ENCODE peak calls at places on chromosomes 13 and 19, in ten cellular contexts. G, D, S, C, H, U, I, Q, J and A are unnamed samples.

GRCh38 chr13:23752111-23753001 is 136.8 kb downstream of the MIPEP start:
- DNase-seq in S (no peak), H (no peak), J (no peak), D (no peak), Q (no peak), U (no peak), C (no peak), I (no peak), G (no peak), A (no peak)

GRCh38 chr19:3351702-3352447 is 14.5 kb upstream of the NFIC start:
- DNase-seq in S (no peak), J (no peak), Q (no peak), U (no peak), C (no peak), H (no peak), I (no peak), D (no peak), G (no peak), A (no peak)

GRCh38 chr13:46553886-46554855 is 1.2 kb downstream of the LRCH1 start:
- DNase-seq in J (peak; percentile 80), H (peak; percentile 69), G (peak; percentile 91), U (peak; percentile 14), I (peak; percentile 29), Q (peak; percentile 67), S (peak; percentile 87), C (peak; percentile 81), D (peak; percentile 85), A (peak; percentile 83)

GRCh38 chr13:66915596-66916185 is 314.4 kb downstream of the PCDH9 start:
- DNase-seq in H (no peak), Q (no peak), S (no peak), J (peak; percentile 11), C (no peak), G (no peak), D (peak; percentile 54), U (no peak), I (no peak), A (no peak)

GRCh38 chr19:9885077-9885552 is 50.0 kb downstream of the PIN1 start:
- DNase-seq in G (no peak), Q (peak; percentile 39), S (no peak), H (no peak), C (peak; percentile 53), D (peak; percentile 5), J (no peak), U (no peak), I (no peak), A (no peak)

GRCh38 chr19:18802354-18802753 is 11.2 kb upstream of the COMP start:
- DNase-seq in H (no peak), G (no peak), S (no peak), Q (no peak), C (peak; percentile 55), I (no peak), U (no peak), D (no peak), J (no peak), A (no peak)

GRCh38 chr19:34556500-34556899 is 74.9 kb downstream of the WTIP start:
- DNase-seq in I (no peak), J (no peak), U (no peak), Q (no peak), G (no peak), C (peak; percentile 62), S (peak; percentile 54), D (no peak), H (no peak), A (no peak)

GRCh38 chr13:112814905-112815585 is 125.2 kb downstream of the ATP11A start:
- DNase-seq in J (no peak), G (no peak), Q (no peak), D (peak; percentile 29), U (no peak), I (no peak), H (no peak), S (no peak), C (no peak), A (peak; percentile 45)

GRCh38 chr19:3411636-3412035 is 45.3 kb downstream of the NFIC start:
- DNase-seq in U (no peak), S (no peak), C (no peak), J (no peak), G (no peak), D (no peak), Q (no peak), I (no peak), H (no peak), A (no peak)

GRCh38 chr13:113756441-113757097 is 2.5 kb upstream of the TMEM255B start:
- DNase-seq in J (no peak), G (peak; percentile 57), S (no peak), Q (no peak), D (no peak), I (no peak), U (no peak), C (no peak), H (no peak), A (no peak)

GRCh38 chr13:33611016-33611805 is 206.7 kb upstream of the RFC3 start:
- DNase-seq in G (peak; percentile 85), U (no peak), I (no peak), S (no peak), J (no peak), C (peak; percentile 54), Q (peak; percentile 34), D (peak; percentile 78), H (no peak), A (no peak)

GRCh38 chr13:110485604-110486003 is 75.9 kb downstream of the RAB20 start:
- DNase-seq in U (no peak), J (no peak), I (no peak), S (no peak), C (no peak), D (peak; percentile 57), G (no peak), Q (no peak), H (no peak), A (no peak)

GRCh38 chr13:41500501-41500900 is 43.2 kb downstream of the RGCC start:
- DNase-seq in J (peak; percentile 54), I (no peak), U (no peak), H (peak; percentile 40), Q (no peak), C (no peak), S (no peak), G (no peak), D (no peak), A (no peak)

GRCh38 chr19:12884926-12885748 is 1.9 kb downstream of the KLF1 start:
- DNase-seq in U (peak; percentile 38), H (peak; percentile 94), J (peak; percentile 66), Q (no peak), S (peak; percentile 97), I (peak; percentile 68), C (peak; percentile 78), D (peak; percentile 16), G (peak; percentile 89), A (peak; percentile 81)
- H3K27ac ChIP-seq in U (no peak overlapping the region), H (no peak overlapping the region), J (peak overlapping the region; percentile 2), Q (no peak overlapping the region), S (peak overlapping the region; percentile 46), I (peak overlapping the region; percentile 47), C (no peak overlapping the region), D (no peak overlapping the region), G (no peak overlapping the region), A (no peak overlapping the region)

GRCh38 chr13:21095311-21095710 is 33.9 kb upstream of the LATS2 start:
- DNase-seq in U (no peak), H (no peak), S (no peak), Q (no peak), J (no peak), I (no peak), G (no peak), C (no peak), D (no peak), A (no peak)
- H3K27ac ChIP-seq in U (no peak overlapping the region), H (no peak overlapping the region), S (no peak overlapping the region), Q (no peak overlapping the region), J (no peak overlapping the region), I (no peak overlapping the region), G (no peak overlapping the region), C (no peak overlapping the region), D (no peak overlapping the region), A (no peak overlapping the region)

GRCh38 chr19:17183858-17184271 is 31.3 kb upstream of the USE1 start:
- DNase-seq in H (no peak), U (no peak), D (no peak), Q (no peak), J (no peak), C (no peak), S (no peak), G (no peak), I (no peak), A (no peak)

GRCh38 chr19:17185590-17185989 is 29.6 kb upstream of the USE1 start:
- DNase-seq in S (no peak), H (no peak), I (no peak), Q (no peak), J (no peak), G (no peak), C (no peak), U (no peak), D (no peak), A (no peak)

GRCh38 chr19:17180997-17181702 is 34.0 kb upstream of the USE1 start:
- DNase-seq in C (no peak), D (no peak), G (no peak), H (no peak), I (no peak), J (no peak), U (no peak), S (no peak), Q (no peak), A (no peak)

GRCh38 chr19:17183271-17183757 is 31.8 kb upstream of the USE1 start:
- DNase-seq in U (no peak), S (no peak), J (no peak), G (no peak), D (no peak), H (no peak), I (no peak), Q (no peak), C (no peak), A (no peak)

DNA sequence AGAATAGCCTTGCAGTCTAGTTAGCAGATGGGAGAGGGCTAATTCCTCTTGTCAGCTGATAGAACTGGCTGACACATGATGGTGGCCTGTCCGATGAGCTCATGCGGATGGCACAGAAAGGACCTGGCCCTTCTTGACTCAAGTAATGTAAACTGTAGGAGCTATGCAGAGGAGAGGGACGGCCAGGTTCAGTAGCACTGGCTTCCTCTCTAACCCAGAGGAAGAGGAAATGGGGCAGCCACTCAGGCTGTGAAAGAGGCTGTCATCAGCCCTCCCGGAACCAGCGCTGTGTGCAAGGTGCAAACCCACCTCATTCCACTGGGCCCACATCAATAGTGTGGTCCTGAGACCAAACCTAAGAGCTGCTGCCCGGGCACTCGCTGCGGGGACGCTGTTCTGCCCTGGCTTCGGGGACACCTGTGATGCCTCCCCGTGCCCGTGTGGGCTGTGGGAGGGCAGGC is 30.7 kb upstream of the USE1 start:
- DNase-seq in J (no peak), G (no peak), S (no peak), D (no peak), I (peak; percentile 13), H (no peak), Q (no peak), C (no peak), U (no peak), A (no peak)
- H3K27ac ChIP-seq in J (peak overlapping the region; percentile 6), G (no peak overlapping the region), S (no peak overlapping the region), D (no peak overlapping the region), I (peak overlapping the region; percentile 57), H (no peak overlapping the region), Q (no peak overlapping the region), C (no peak overlapping the region), U (peak overlapping the region; percentile 26), A (no peak overlapping the region)

DNA sequence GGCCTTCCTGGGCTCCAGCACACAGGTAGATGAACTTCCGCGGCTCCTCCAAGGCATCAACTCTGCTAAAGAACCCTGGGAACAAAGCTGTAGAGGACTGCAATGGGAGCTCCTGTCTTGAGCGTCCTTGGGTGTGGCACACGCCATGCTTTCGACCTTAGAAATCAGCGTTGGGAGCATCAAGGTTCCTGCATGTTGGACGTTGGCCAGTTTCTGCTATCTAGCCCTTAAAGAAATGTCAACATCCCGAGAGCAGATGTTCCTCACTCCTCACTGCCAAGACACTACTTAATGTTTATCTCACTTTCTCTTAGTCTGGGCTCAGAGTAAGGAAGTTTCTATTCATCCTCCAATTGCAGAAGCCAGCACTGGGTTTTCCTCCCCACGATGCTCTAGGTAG is 70.6 kb upstream of the MEDAG start:
- DNase-seq in J (no peak), H (no peak), G (no peak), C (peak; percentile 50), S (no peak), D (no peak), I (no peak), U (no peak), Q (no peak), A (no peak)
- H3K27ac ChIP-seq in J (no peak overlapping the region), H (no peak overlapping the region), G (no peak overlapping the region), C (no peak overlapping the region), S (no peak overlapping the region), D (no peak overlapping the region), I (no peak overlapping the region), U (no peak overlapping the region), Q (no peak overlapping the region), A (no peak overlapping the region)